ENCODE peak calls at places on chromosomes 7 and 10, in nine cellular contexts. O is AG04450, J is mesendoderm, P is fibroblast of lung, B is Panc1, K is endothelial cell of umbilical vein, W is NT2/D1, T is left lung, D is tibial artery. X is an unnamed sample.

GRCh38 chr7:115676080-115676479 is 354.5 kb downstream of the TFEC start:
- DNase-seq in D (peak; percentile 20), O (peak; percentile 11), B (no peak), P (peak; percentile 48), T (no peak), K (peak; percentile 14), W (no peak), J (no peak), X (no peak)

GRCh38 chr10:119281581-119282071 is 74.3 kb downstream of the GRK5 start:
- DNase-seq in D (peak; percentile 72), J (no peak), B (no peak), P (peak; percentile 32), K (no peak), O (no peak), W (no peak), T (no peak), X (peak; percentile 89)

GRCh38 chr7:44673324-44673723 is 66.9 kb downstream of the OGDH start:
- DNase-seq in B (no peak), K (no peak), J (no peak), D (no peak), T (no peak), P (no peak), O (no peak), W (no peak), X (no peak)

GRCh38 chr10:111126981-111127848 is 50.4 kb downstream of the ADRA2A start:
- DNase-seq in B (no peak), K (no peak), O (no peak), W (no peak), P (no peak), J (peak; percentile 32), D (no peak), T (no peak), X (no peak)

GRCh38 chr7:108603922-108604684 is 34.4 kb downstream of the DNAJB9 start:
- DNase-seq in K (no peak), D (no peak), T (no peak), W (no peak), P (no peak), B (no peak), J (peak; percentile 56), O (no peak), X (no peak)

GRCh38 chr7:156224441-156225225 is 412.4 kb upstream of the SHH start:
- DNase-seq in B (no peak), D (no peak), J (no peak), T (no peak), W (no peak), K (no peak), P (no peak), O (no peak), X (peak; percentile 27)

GRCh38 chr7:97272237-97272975 is 154.9 kb downstream of the SDHAF3 start:
- DNase-seq in O (no peak), W (no peak), T (no peak), P (no peak), B (no peak), J (no peak), K (no peak), D (no peak), X (no peak)

GRCh38 chr10:6635784-6636183 is 55.7 kb upstream of the PRKCQ start:
- DNase-seq in K (no peak), B (no peak), D (no peak), J (no peak), P (no peak), O (no peak), W (no peak), T (no peak), X (no peak)

GRCh38 chr7:16817536-16817935 is 12.7 kb upstream of the AGR2 start:
- DNase-seq in T (no peak), P (peak; percentile 88), W (no peak), O (no peak), D (no peak), K (no peak), B (no peak), J (no peak), X (no peak)

GRCh38 chr10:74206727-74207126 is 55.7 kb downstream of the ADK start:
- DNase-seq in T (no peak), J (no peak), K (no peak), B (no peak), O (no peak), P (no peak), W (no peak), D (no peak), X (no peak)

GRCh38 chr7:47449810-47450586 is 131.9 kb downstream of the TNS3 start:
- DNase-seq in O (peak; percentile 82), K (no peak), T (no peak), D (no peak), J (peak; percentile 85), B (no peak), P (peak; percentile 86), W (no peak), X (no peak)

GRCh38 chr10:770975-771374 is 81.5 kb upstream of the DIP2C start:
- DNase-seq in W (no peak), P (no peak), D (no peak), O (no peak), K (no peak), J (no peak), T (no peak), B (no peak), X (no peak)

GRCh38 chr10:32171213-32171612 is 115.0 kb upstream of the KIF5B start:
- DNase-seq in B (no peak), D (no peak), K (no peak), T (peak; percentile 50), O (no peak), J (no peak), P (no peak), W (no peak), X (no peak)

GRCh38 chr7:119377-120163 is 72.8 kb upstream of the FAM20C start:
- DNase-seq in P (no peak), O (no peak), K (no peak), W (no peak), T (peak; percentile 82), J (no peak), D (peak; percentile 63), B (no peak), X (no peak)

GRCh38 chr10:129965418-129965793 is 1.3 kb upstream of the EBF3 start:
- DNase-seq in T (no peak), B (no peak), J (no peak), O (no peak), W (no peak), K (no peak), P (no peak), D (no peak), X (no peak)
- H3K27me3 ChIP-seq in T (peaks cover 100% of the 10 kb centered on the region), B (peaks cover 29% of the 10 kb centered on the region), J (peaks cover 77% of the 10 kb centered on the region), O (peaks cover 86% of the 10 kb centered on the region), W (peaks cover 90% of the 10 kb centered on the region), K (peaks cover 74% of the 10 kb centered on the region), P (peaks cover 75% of the 10 kb centered on the region), D (no peaks in the 10 kb centered on the region), X (peaks cover 48% of the 10 kb centered on the region)

DNA sequence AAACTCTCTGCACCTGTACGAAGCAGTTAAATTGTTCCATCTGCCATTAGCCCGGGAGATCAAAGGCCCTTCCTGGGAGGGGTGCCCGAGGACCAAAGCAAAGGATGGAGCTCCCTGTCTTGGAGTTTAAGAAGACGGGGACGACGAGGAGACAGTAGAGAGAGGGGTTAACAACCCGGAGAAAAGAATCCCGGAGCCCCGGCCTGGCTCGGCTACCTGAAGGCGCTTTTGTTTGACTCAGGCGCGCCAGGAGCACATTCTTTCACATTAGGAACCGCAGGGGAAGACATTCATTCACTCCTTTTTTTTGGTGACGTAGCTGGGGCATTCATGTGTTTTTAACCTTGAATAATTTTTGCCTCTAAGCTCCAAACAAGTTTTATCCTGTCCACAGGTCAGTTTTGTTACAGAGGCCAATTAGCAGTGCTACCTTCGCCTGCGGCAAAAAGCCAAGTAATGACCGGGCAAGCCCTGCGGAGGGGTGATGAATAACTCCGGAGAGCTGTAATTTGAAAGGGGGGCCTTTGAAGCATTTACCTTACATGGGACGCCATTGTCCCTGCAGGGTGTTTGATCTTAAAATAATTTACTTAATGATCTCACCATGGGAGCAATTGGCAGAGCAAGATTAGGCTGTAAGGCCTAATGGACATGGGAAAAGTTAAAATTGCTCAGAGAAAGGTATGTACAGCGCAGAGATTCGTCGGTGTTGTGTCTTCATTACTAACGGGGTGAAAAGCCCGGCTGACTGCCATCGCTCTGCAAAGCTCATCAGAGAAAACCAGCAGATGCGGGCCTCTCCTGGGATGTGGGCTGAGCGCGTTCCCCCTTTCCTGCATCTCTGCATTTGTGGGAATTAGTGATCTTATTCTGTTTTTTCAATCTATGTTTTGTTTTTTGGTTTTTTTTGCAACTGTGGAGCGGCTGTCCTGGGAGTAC is 257.9 kb upstream of the SP4 start:
- DNase-seq in O (no peak), D (no peak), K (no peak), B (no peak), W (peak; percentile 82), P (no peak), J (peak; percentile 91), T (no peak), X (no peak)
- H3K27me3 ChIP-seq in O (no peaks in the 10 kb centered on the region), D (no peaks in the 10 kb centered on the region), K (peaks cover 13% of the 10 kb centered on the region), B (no peaks in the 10 kb centered on the region), W (peaks cover 32% of the 10 kb centered on the region), P (no peaks in the 10 kb centered on the region), J (no peaks in the 10 kb centered on the region), T (peaks cover 38% of the 10 kb centered on the region), X (no peaks in the 10 kb centered on the region)

GRCh38 chr10:100315603-100316002 is 14.4 kb downstream of the PKD2L1 start:
- DNase-seq in B (no peak), P (no peak), W (no peak), T (no peak), K (no peak), D (no peak), O (no peak), J (peak; percentile 31), X (no peak)
- H3K27me3 ChIP-seq in B (peaks cover 31% of the 10 kb centered on the region), P (peaks cover 24% of the 10 kb centered on the region), W (no peaks in the 10 kb centered on the region), T (peaks cover 63% of the 10 kb centered on the region), K (peaks cover 10% of the 10 kb centered on the region), D (no peaks in the 10 kb centered on the region), O (peaks cover 22% of the 10 kb centered on the region), J (no peaks in the 10 kb centered on the region), X (no peaks in the 10 kb centered on the region)

DNA sequence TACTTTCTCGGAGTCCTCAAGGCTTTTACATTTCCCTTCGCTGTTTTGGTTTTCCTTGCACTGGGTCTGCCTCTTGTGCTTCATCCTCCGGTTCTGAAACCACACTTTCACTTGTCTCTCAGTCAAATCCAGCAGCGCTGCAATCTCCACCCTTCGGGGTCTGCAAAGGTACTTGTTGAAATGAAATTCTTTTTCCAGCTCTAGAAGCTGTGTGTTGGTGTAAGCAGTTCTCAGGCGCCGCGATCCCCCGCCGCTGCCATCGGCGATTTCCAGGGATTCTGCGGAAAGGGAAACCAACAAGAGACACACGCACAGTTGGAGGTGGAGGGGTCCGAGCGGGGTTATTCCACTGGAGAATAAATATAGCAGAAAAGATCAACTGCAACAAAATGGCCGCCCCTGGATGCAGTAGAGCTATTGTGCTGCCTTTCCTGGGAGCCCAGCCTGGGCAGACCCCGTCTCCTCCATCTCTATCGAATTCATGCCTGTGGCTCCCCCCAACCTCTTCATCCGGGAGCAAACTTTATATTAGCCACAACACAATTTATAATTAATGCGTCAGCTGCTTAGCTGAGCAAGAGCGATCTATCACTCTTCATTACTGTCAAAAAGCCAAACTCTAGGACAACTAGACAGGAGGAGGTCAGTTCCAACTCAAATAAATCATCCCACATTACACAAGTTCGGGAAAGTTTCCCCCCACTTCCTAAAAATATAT is 1.1 kb downstream of the HOXA2 start:
- DNase-seq in K (peak; percentile 78), O (no peak), J (no peak), W (no peak), T (no peak), P (peak; percentile 92), B (no peak), D (no peak), X (no peak)
- H3K27me3 ChIP-seq in K (no peaks in the 10 kb centered on the region), O (no peaks in the 10 kb centered on the region), J (peaks cover 93% of the 10 kb centered on the region), W (peaks cover 100% of the 10 kb centered on the region), T (peaks cover 100% of the 10 kb centered on the region), P (no peaks in the 10 kb centered on the region), B (no peaks in the 10 kb centered on the region), D (no peaks in the 10 kb centered on the region), X (no peaks in the 10 kb centered on the region)

GRCh38 chr7:1388021-1388704 is 71.1 kb downstream of the MICALL2 start:
- DNase-seq in B (no peak), O (no peak), K (no peak), P (no peak), W (no peak), D (no peak), T (no peak), J (no peak), X (no peak)
- H3K27me3 ChIP-seq in B (peaks cover 3% of the 10 kb centered on the region), O (peaks cover 28% of the 10 kb centered on the region), K (no peaks in the 10 kb centered on the region), P (peaks cover 9% of the 10 kb centered on the region), W (peaks cover 9% of the 10 kb centered on the region), D (no peaks in the 10 kb centered on the region), T (peaks cover 97% of the 10 kb centered on the region), J (no peaks in the 10 kb centered on the region), X (no peaks in the 10 kb centered on the region)